ENCODE peak calls at places on chromosomes 7 and 10, in eight cellular contexts. One of them, this sample, is unnamed.
A peak's percentile ranks its signal among the peaks of the same experiment; 100 is the strongest.

GRCh38 chr7:70598976-70599375 is 533.0 kb upstream of the GALNT17 start:
- DNase-seq in heart left ventricle: no peak
- DNase-seq in aorta: no peak
- DNase-seq in AG09309: peak; percentile 17
- DNase-seq in lower leg skin: peak; percentile 69
- DNase-seq in ovary: no peak
- DNase-seq in Jurkat, Clone E6-1: no peak
- DNase-seq in SJSA1: no peak
- DNase-seq in this sample: no peak

GRCh38 chr10:7513455-7513854 is 102.6 kb upstream of the SFMBT2 start:
- DNase-seq in SJSA1: no peak
- DNase-seq in aorta: no peak
- DNase-seq in Jurkat, Clone E6-1: no peak
- DNase-seq in ovary: no peak
- DNase-seq in lower leg skin: no peak
- DNase-seq in heart left ventricle: no peak
- DNase-seq in AG09309: no peak
- DNase-seq in this sample: no peak

GRCh38 chr7:128879461-128879938 is 16.8 kb downstream of the ATP6V1F start:
- DNase-seq in heart left ventricle: peak; percentile 62
- DNase-seq in aorta: peak; percentile 70
- DNase-seq in lower leg skin: no peak
- DNase-seq in Jurkat, Clone E6-1: no peak
- DNase-seq in SJSA1: no peak
- DNase-seq in ovary: peak; percentile 39
- DNase-seq in AG09309: no peak
- DNase-seq in this sample: no peak

GRCh38 chr7:80277434-80278427 is 143.1 kb downstream of the GNAI1 start:
- DNase-seq in AG09309: peak; percentile 45
- DNase-seq in SJSA1: peak; percentile 59
- DNase-seq in lower leg skin: no peak
- DNase-seq in heart left ventricle: no peak
- DNase-seq in Jurkat, Clone E6-1: no peak
- DNase-seq in aorta: no peak
- DNase-seq in ovary: no peak
- DNase-seq in this sample: no peak

GRCh38 chr10:23693398-23693797 is 254.5 kb downstream of the OTUD1 start:
- DNase-seq in Jurkat, Clone E6-1: no peak
- DNase-seq in ovary: no peak
- DNase-seq in SJSA1: no peak
- DNase-seq in aorta: no peak
- DNase-seq in heart left ventricle: no peak
- DNase-seq in AG09309: no peak
- DNase-seq in lower leg skin: no peak
- DNase-seq in this sample: peak; percentile 80

GRCh38 chr10:69434926-69435325 is 16.3 kb upstream of the TSPAN15 start:
- DNase-seq in heart left ventricle: no peak
- DNase-seq in lower leg skin: no peak
- DNase-seq in SJSA1: no peak
- DNase-seq in aorta: no peak
- DNase-seq in AG09309: no peak
- DNase-seq in Jurkat, Clone E6-1: no peak
- DNase-seq in ovary: no peak
- DNase-seq in this sample: no peak

GRCh38 chr10:28995497-28995896 is 293.4 kb upstream of the LYZL1 start:
- DNase-seq in lower leg skin: no peak
- DNase-seq in SJSA1: no peak
- DNase-seq in ovary: no peak
- DNase-seq in AG09309: no peak
- DNase-seq in aorta: no peak
- DNase-seq in heart left ventricle: no peak
- DNase-seq in Jurkat, Clone E6-1: no peak
- DNase-seq in this sample: no peak

GRCh38 chr7:99839560-99840011 is 11.8 kb downstream of the CYP3A43 start:
- DNase-seq in AG09309: no peak
- DNase-seq in lower leg skin: peak; percentile 42
- DNase-seq in heart left ventricle: no peak
- DNase-seq in Jurkat, Clone E6-1: peak; percentile 18
- DNase-seq in SJSA1: no peak
- DNase-seq in ovary: no peak
- DNase-seq in aorta: no peak
- DNase-seq in this sample: no peak

GRCh38 chr7:11436317-11436716 is 395.7 kb downstream of the THSD7A start:
- DNase-seq in AG09309: no peak
- DNase-seq in aorta: no peak
- DNase-seq in SJSA1: no peak
- DNase-seq in ovary: no peak
- DNase-seq in lower leg skin: no peak
- DNase-seq in Jurkat, Clone E6-1: no peak
- DNase-seq in heart left ventricle: no peak
- DNase-seq in this sample: no peak

GRCh38 chr10:110498087-110498981 is 627 bp downstream of the DUSP5 start:
- DNase-seq in heart left ventricle: peak; percentile 80
- DNase-seq in aorta: peak; percentile 88
- DNase-seq in lower leg skin: no peak
- DNase-seq in Jurkat, Clone E6-1: no peak
- DNase-seq in AG09309: no peak
- DNase-seq in ovary: peak; percentile 79
- DNase-seq in SJSA1: peak; percentile 64
- DNase-seq in this sample: peak; percentile 77

GRCh38 chr10:26367771-26368170 is 70.4 kb upstream of the APBB1IP start:
- DNase-seq in lower leg skin: no peak
- DNase-seq in heart left ventricle: no peak
- DNase-seq in aorta: no peak
- DNase-seq in Jurkat, Clone E6-1: peak; percentile 46
- DNase-seq in ovary: no peak
- DNase-seq in AG09309: peak; percentile 4
- DNase-seq in SJSA1: no peak
- DNase-seq in this sample: peak; percentile 78

GRCh38 chr7:118005021-118005420 is 131.8 kb upstream of the CTTNBP2 start:
- DNase-seq in Jurkat, Clone E6-1: no peak
- DNase-seq in aorta: no peak
- DNase-seq in lower leg skin: no peak
- DNase-seq in heart left ventricle: no peak
- DNase-seq in AG09309: no peak
- DNase-seq in SJSA1: no peak
- DNase-seq in ovary: no peak
- DNase-seq in this sample: peak; percentile 85

GRCh38 chr7:151372612-151373265 is 31.1 kb downstream of the NUB1 start:
- DNase-seq in ovary: peak; percentile 15
- DNase-seq in aorta: peak; percentile 56
- DNase-seq in SJSA1: no peak
- DNase-seq in lower leg skin: no peak
- DNase-seq in Jurkat, Clone E6-1: no peak
- DNase-seq in AG09309: no peak
- DNase-seq in heart left ventricle: no peak
- DNase-seq in this sample: peak; percentile 47

GRCh38 chr10:6542999-6543430 is 37.1 kb downstream of the PRKCQ start:
- DNase-seq in AG09309: no peak
- DNase-seq in lower leg skin: no peak
- DNase-seq in aorta: no peak
- DNase-seq in SJSA1: no peak
- DNase-seq in heart left ventricle: no peak
- DNase-seq in Jurkat, Clone E6-1: peak; percentile 99
- DNase-seq in ovary: no peak
- DNase-seq in this sample: no peak

GRCh38 chr7:34837826-34838225 is 179.8 kb downstream of the NPSR1 start:
- DNase-seq in heart left ventricle: no peak
- DNase-seq in SJSA1: no peak
- DNase-seq in ovary: no peak
- DNase-seq in lower leg skin: no peak
- DNase-seq in Jurkat, Clone E6-1: no peak
- DNase-seq in AG09309: no peak
- DNase-seq in aorta: no peak
- DNase-seq in this sample: no peak

GRCh38 chr10:46326066-46326465 is 39.3 kb downstream of the ANTXRL start:
- DNase-seq in AG09309: no peak
- DNase-seq in heart left ventricle: no peak
- DNase-seq in ovary: no peak
- DNase-seq in aorta: no peak
- DNase-seq in lower leg skin: no peak
- DNase-seq in Jurkat, Clone E6-1: no peak
- DNase-seq in SJSA1: no peak
- DNase-seq in this sample: no peak

GRCh38 chr10:42898037-42898960 is 115.7 kb downstream of the BMS1 start:
- DNase-seq in SJSA1: no peak
- DNase-seq in aorta: no peak
- DNase-seq in Jurkat, Clone E6-1: no peak
- DNase-seq in lower leg skin: no peak
- DNase-seq in ovary: no peak
- DNase-seq in AG09309: no peak
- DNase-seq in heart left ventricle: no peak
- DNase-seq in this sample: no peak

GRCh38 chr7:55056577-55057480 is 38.0 kb downstream of the EGFR start:
- DNase-seq in heart left ventricle: no peak
- DNase-seq in lower leg skin: no peak
- DNase-seq in AG09309: no peak
- DNase-seq in aorta: peak; percentile 78
- DNase-seq in SJSA1: no peak
- DNase-seq in ovary: no peak
- DNase-seq in Jurkat, Clone E6-1: no peak
- DNase-seq in this sample: no peak

GRCh38 chr7:35874881-35875280 is 74.0 kb downstream of the SEPTIN7 start:
- DNase-seq in aorta: no peak
- DNase-seq in lower leg skin: no peak
- DNase-seq in AG09309: peak; percentile 11
- DNase-seq in ovary: no peak
- DNase-seq in Jurkat, Clone E6-1: no peak
- DNase-seq in heart left ventricle: no peak
- DNase-seq in SJSA1: no peak
- DNase-seq in this sample: no peak

GRCh38 chr10:24209946-24210491 is 1.1 kb downstream of the KIAA1217 start:
- DNase-seq in aorta: no peak
- DNase-seq in Jurkat, Clone E6-1: no peak
- DNase-seq in SJSA1: peak; percentile 41
- DNase-seq in ovary: peak; percentile 49
- DNase-seq in AG09309: no peak
- DNase-seq in lower leg skin: peak; percentile 19
- DNase-seq in heart left ventricle: no peak
- DNase-seq in this sample: no peak

GRCh38 chr7:40221836-40222235 is 87.0 kb downstream of the SUGCT start:
- DNase-seq in AG09309: peak; percentile 87
- DNase-seq in lower leg skin: no peak
- DNase-seq in heart left ventricle: no peak
- DNase-seq in Jurkat, Clone E6-1: no peak
- DNase-seq in aorta: no peak
- DNase-seq in SJSA1: peak; percentile 92
- DNase-seq in ovary: no peak
- DNase-seq in this sample: no peak

GRCh38 chr7:4633012-4633411 is 49.1 kb upstream of the FOXK1 start:
- DNase-seq in lower leg skin: no peak
- DNase-seq in heart left ventricle: no peak
- DNase-seq in Jurkat, Clone E6-1: no peak
- DNase-seq in aorta: no peak
- DNase-seq in AG09309: no peak
- DNase-seq in ovary: no peak
- DNase-seq in SJSA1: peak; percentile 16
- DNase-seq in this sample: no peak

GRCh38 chr10:4316166-4316810 is 509.7 kb upstream of the AKR1E2 start:
- DNase-seq in Jurkat, Clone E6-1: no peak
- DNase-seq in lower leg skin: peak; percentile 72
- DNase-seq in heart left ventricle: no peak
- DNase-seq in aorta: peak; percentile 76
- DNase-seq in SJSA1: peak; percentile 59
- DNase-seq in AG09309: peak; percentile 74
- DNase-seq in ovary: no peak
- DNase-seq in this sample: no peak

GRCh38 chr10:115606727-115607126 is 513.6 kb downstream of the ATRNL1 start:
- DNase-seq in heart left ventricle: no peak
- DNase-seq in AG09309: no peak
- DNase-seq in Jurkat, Clone E6-1: no peak
- DNase-seq in ovary: no peak
- DNase-seq in lower leg skin: no peak
- DNase-seq in SJSA1: no peak
- DNase-seq in aorta: no peak
- DNase-seq in this sample: no peak
- H3K4me3 ChIP-seq in heart left ventricle: no peak overlapping the region
- H3K4me3 ChIP-seq in AG09309: no peak overlapping the region
- H3K4me3 ChIP-seq in Jurkat, Clone E6-1: no peak overlapping the region
- H3K4me3 ChIP-seq in ovary: no peak overlapping the region
- H3K4me3 ChIP-seq in lower leg skin: no peak overlapping the region
- H3K4me3 ChIP-seq in SJSA1: no peak overlapping the region
- H3K4me3 ChIP-seq in aorta: no peak overlapping the region
- H3K4me3 ChIP-seq in this sample: no peak overlapping the region

GRCh38 chr10:90998733-90999511 is 78.0 kb upstream of the ANKRD1 start:
- DNase-seq in aorta: no peak
- DNase-seq in ovary: no peak
- DNase-seq in lower leg skin: no peak
- DNase-seq in SJSA1: no peak
- DNase-seq in Jurkat, Clone E6-1: no peak
- DNase-seq in heart left ventricle: no peak
- DNase-seq in AG09309: no peak
- DNase-seq in this sample: no peak
- H3K4me3 ChIP-seq in aorta: no peak overlapping the region
- H3K4me3 ChIP-seq in ovary: no peak overlapping the region
- H3K4me3 ChIP-seq in lower leg skin: no peak overlapping the region
- H3K4me3 ChIP-seq in SJSA1: no peak overlapping the region
- H3K4me3 ChIP-seq in Jurkat, Clone E6-1: no peak overlapping the region
- H3K4me3 ChIP-seq in heart left ventricle: no peak overlapping the region
- H3K4me3 ChIP-seq in AG09309: no peak overlapping the region
- H3K4me3 ChIP-seq in this sample: no peak overlapping the region

GRCh38 chr7:116628971-116629586 is 42.9 kb upstream of the MET start:
- DNase-seq in SJSA1: no peak
- DNase-seq in lower leg skin: peak; percentile 34
- DNase-seq in ovary: no peak
- DNase-seq in AG09309: no peak
- DNase-seq in aorta: no peak
- DNase-seq in heart left ventricle: no peak
- DNase-seq in Jurkat, Clone E6-1: no peak
- DNase-seq in this sample: no peak

GRCh38 chr7:116632349-116632748 is 39.6 kb upstream of the MET start:
- DNase-seq in AG09309: peak; percentile 4
- DNase-seq in lower leg skin: no peak
- DNase-seq in aorta: no peak
- DNase-seq in heart left ventricle: no peak
- DNase-seq in SJSA1: no peak
- DNase-seq in ovary: no peak
- DNase-seq in Jurkat, Clone E6-1: no peak
- DNase-seq in this sample: no peak

GRCh38 chr7:116630932-116631449 is 41.0 kb upstream of the MET start:
- DNase-seq in heart left ventricle: peak; percentile 64
- DNase-seq in SJSA1: no peak
- DNase-seq in AG09309: peak; percentile 56
- DNase-seq in ovary: no peak
- DNase-seq in Jurkat, Clone E6-1: no peak
- DNase-seq in lower leg skin: peak; percentile 86
- DNase-seq in aorta: peak; percentile 89
- DNase-seq in this sample: peak; percentile 26

GRCh38 chr7:116631676-116632075 is 40.3 kb upstream of the MET start:
- DNase-seq in AG09309: no peak
- DNase-seq in lower leg skin: no peak
- DNase-seq in aorta: no peak
- DNase-seq in heart left ventricle: no peak
- DNase-seq in Jurkat, Clone E6-1: no peak
- DNase-seq in ovary: no peak
- DNase-seq in SJSA1: no peak
- DNase-seq in this sample: no peak

GRCh38 chr7:116630357-116630756 is 41.6 kb upstream of the MET start:
- DNase-seq in Jurkat, Clone E6-1: no peak
- DNase-seq in SJSA1: no peak
- DNase-seq in heart left ventricle: no peak
- DNase-seq in ovary: no peak
- DNase-seq in lower leg skin: no peak
- DNase-seq in aorta: no peak
- DNase-seq in AG09309: no peak
- DNase-seq in this sample: no peak
- H3K4me3 ChIP-seq in Jurkat, Clone E6-1: no peak overlapping the region
- H3K4me3 ChIP-seq in SJSA1: no peak overlapping the region
- H3K4me3 ChIP-seq in heart left ventricle: no peak overlapping the region
- H3K4me3 ChIP-seq in ovary: no peak overlapping the region
- H3K4me3 ChIP-seq in lower leg skin: no peak overlapping the region
- H3K4me3 ChIP-seq in aorta: no peak overlapping the region
- H3K4me3 ChIP-seq in AG09309: no peak overlapping the region
- H3K4me3 ChIP-seq in this sample: no peak overlapping the region

GRCh38 chr7:143284591-143285453 is at the start of gene TMEM139:
- DNase-seq in AG09309: no peak
- DNase-seq in ovary: no peak
- DNase-seq in lower leg skin: no peak
- DNase-seq in heart left ventricle: no peak
- DNase-seq in SJSA1: no peak
- DNase-seq in aorta: no peak
- DNase-seq in Jurkat, Clone E6-1: no peak
- DNase-seq in this sample: peak; percentile 51
- H3K4me3 ChIP-seq in AG09309: no peak within 1 kb of the TSS
- H3K4me3 ChIP-seq in ovary: no peak within 1 kb of the TSS
- H3K4me3 ChIP-seq in lower leg skin: no peak within 1 kb of the TSS
- H3K4me3 ChIP-seq in heart left ventricle: peak within 1 kb of the TSS; percentile 46
- H3K4me3 ChIP-seq in SJSA1: no peak within 1 kb of the TSS
- H3K4me3 ChIP-seq in aorta: no peak within 1 kb of the TSS
- H3K4me3 ChIP-seq in Jurkat, Clone E6-1: peak within 1 kb of the TSS; percentile 9
- H3K4me3 ChIP-seq in this sample: no peak within 1 kb of the TSS